ENCODE peak calls at places on chromosomes 12 and 14, in eight cellular contexts. D is CD8-positive, alpha-beta T cell; Q is caudate nucleus; V is GM13977; E is dermis blood vessel endothelial cell; X is Calu3; C is mucosa of gallbladder; W is stimulated activated CD4-positive, alpha-beta T cell treated with anti-CD3 and anti-CD28 coated beads, Interleukin-2, amount 100 ng/mL, for 48 hours. R is an unnamed sample.

GRCh38 chr14:85319998-85320397 is 209.9 kb upstream of the FLRT2 start:
- DNase-seq in D (no peak), Q (no peak), V (no peak), E (peak), X (no peak), C (no peak), W (no peak), R (no peak)

GRCh38 chr12:21666722-21667121 is 9.1 kb upstream of the LDHB start:
- DNase-seq in D (no peak), Q (no peak), V (no peak), E (no peak), X (peak), C (no peak), W (no peak), R (no peak)

GRCh38 chr12:131539381-131539780 is 171.5 kb upstream of the SFSWAP start:
- DNase-seq in D (no peak), Q (no peak), V (no peak), E (no peak), X (no peak), C (no peak), W (no peak), R (no peak)

GRCh38 chr12:95118138-95118787 is 44.8 kb upstream of the NR2C1 start:
- DNase-seq in D (no peak), Q (no peak), V (no peak), E (peak), X (peak), C (no peak), W (no peak), R (peak)

GRCh38 chr14:22569749-22570131 is 19.3 kb downstream of the DAD1 start:
- DNase-seq in D (no peak), Q (no peak), V (no peak), E (no peak), X (no peak), C (no peak), W (no peak), R (no peak)

GRCh38 chr12:5556946-5557673 is 125.2 kb downstream of the NTF3 start:
- DNase-seq in D (no peak), Q (no peak), V (no peak), E (no peak), X (no peak), C (no peak), W (no peak), R (no peak)

GRCh38 chr12:2443766-2444165 is 351.0 kb upstream of the FKBP4 start:
- DNase-seq in D (no peak), Q (no peak), V (no peak), E (no peak), X (no peak), C (no peak), W (no peak), R (no peak)

GRCh38 chr14:71320734-71321555 is 413.7 kb downstream of the PCNX1 start:
- DNase-seq in D (peak), Q (peak), V (peak), E (peak), X (peak), C (peak), W (peak), R (peak)

GRCh38 chr12:116135209-116135930 is 142.1 kb downstream of the MED13L start:
- DNase-seq in D (no peak), Q (no peak), V (no peak), E (peak), X (peak), C (no peak), W (no peak), R (peak)

GRCh38 chr12:4900327-4900726 is 9.4 kb upstream of the KCNA1 start:
- DNase-seq in D (no peak), Q (no peak), V (no peak), E (no peak), X (no peak), C (no peak), W (no peak), R (peak)

GRCh38 chr12:117005417-117006046 is 93.7 kb downstream of the TESC start:
- DNase-seq in D (no peak), Q (no peak), V (no peak), E (no peak), X (no peak), C (no peak), W (no peak), R (no peak)

GRCh38 chr14:103512701-103513611 is 9.7 kb downstream of the CKB start:
- DNase-seq in D (no peak), Q (peak), V (peak), E (no peak), X (no peak), C (peak), W (no peak), R (peak)

GRCh38 chr12:53078425-53079225 is 565 bp downstream of the SPRYD3 start:
- DNase-seq in D (peak), Q (peak), V (no peak), E (peak), X (no peak), C (no peak), W (no peak), R (peak)

GRCh38 chr14:104373855-104374717 is 205.5 kb upstream of the C14orf180 start:
- DNase-seq in D (no peak), Q (no peak), V (no peak), E (no peak), X (no peak), C (no peak), W (no peak), R (no peak)

GRCh38 chr14:66152269-66152668 is 333.9 kb upstream of the CCDC196 start:
- DNase-seq in D (no peak), Q (no peak), V (no peak), E (no peak), X (no peak), C (no peak), W (no peak), R (no peak)

GRCh38 chr14:23492618-23493272 is 23.2 kb downstream of the NGDN start:
- DNase-seq in D (no peak), Q (no peak), V (no peak), E (no peak), X (no peak), C (no peak), W (no peak), R (no peak)

GRCh38 chr14:36315159-36315853 is 5.1 kb downstream of the MBIP start:
- DNase-seq in D (no peak), Q (no peak), V (peak), E (no peak), X (no peak), C (no peak), W (no peak), R (no peak)

GRCh38 chr12:122183588-122183940 is 641 bp downstream of the LRRC43 start:
- DNase-seq in D (no peak), Q (no peak), V (no peak), E (no peak), X (no peak), C (no peak), W (no peak), R (no peak)

GRCh38 chr12:70815866-70816470 is 104.6 kb downstream of the PTPRR start:
- DNase-seq in D (no peak), Q (no peak), V (no peak), E (no peak), X (no peak), C (no peak), W (no peak), R (no peak)

GRCh38 chr12:121602766-121603165 is 21.9 kb upstream of the KDM2B start:
- DNase-seq in D (no peak), Q (no peak), V (no peak), E (no peak), X (no peak), C (no peak), W (no peak), R (no peak)

GRCh38 chr12:107393043-107393725 is 292.4 kb upstream of the PWP1 start:
- DNase-seq in D (peak), Q (no peak), V (no peak), E (peak), X (no peak), C (no peak), W (no peak), R (no peak)

GRCh38 chr12:106601548-106601947 is 18.7 kb downstream of the RFX4 start:
- DNase-seq in D (no peak), Q (no peak), V (no peak), E (no peak), X (no peak), C (no peak), W (no peak), R (no peak)

GRCh38 chr12:56990648-56991318 is 15.6 kb downstream of the ZBTB39 start:
- DNase-seq in D (no peak), Q (no peak), V (no peak), E (no peak), X (no peak), C (no peak), W (no peak), R (no peak)

GRCh38 chr14:103801459-103801858 is 45.9 kb downstream of the PPP1R13B start:
- DNase-seq in D (no peak), Q (no peak), V (no peak), E (peak), X (no peak), C (no peak), W (no peak), R (peak)

GRCh38 chr14:104460920-104461651 is 118.5 kb upstream of the C14orf180 start:
- DNase-seq in D (no peak), Q (no peak), V (no peak), E (no peak), X (no peak), C (peak), W (no peak), R (no peak)

GRCh38 chr14:65356327-65356836 is 56.1 kb upstream of the FUT8 start:
- DNase-seq in D (no peak), Q (no peak), V (no peak), E (peak), X (peak), C (no peak), W (no peak), R (peak)

GRCh38 chr14:103930051-103930604 is 1.9 kb downstream of the TDRD9 start:
- DNase-seq in D (no peak), Q (no peak), V (no peak), E (no peak), X (no peak), C (no peak), W (no peak), R (no peak)

GRCh38 chr14:23366163-23366921 is 1.4 kb upstream of the EFS start:
- DNase-seq in D (no peak), Q (peak), V (no peak), E (no peak), X (no peak), C (peak), W (no peak), R (peak)

GRCh38 chr12:122965356-122965755 is 907 bp downstream of the ABCB9 start:
- DNase-seq in D (no peak), Q (no peak), V (no peak), E (no peak), X (no peak), C (no peak), W (no peak), R (no peak)

GRCh38 chr12:65937181-65937641 is 112.9 kb downstream of the HMGA2 start:
- DNase-seq in D (no peak), Q (no peak), V (no peak), E (peak), X (no peak), C (no peak), W (no peak), R (no peak)

GRCh38 chr12:93273834-93274705 is 103.7 kb upstream of the NUDT4 start:
- DNase-seq in D (no peak), Q (no peak), V (no peak), E (no peak), X (no peak), C (no peak), W (no peak), R (no peak)

GRCh38 chr12:54870617-54871016 is 16.3 kb downstream of the MUCL1 start:
- DNase-seq in D (no peak), Q (no peak), V (no peak), E (no peak), X (no peak), C (no peak), W (no peak), R (no peak)

GRCh38 chr12:96883571-96883970 is 23.5 kb upstream of the NEDD1 start:
- DNase-seq in D (no peak), Q (no peak), V (no peak), E (no peak), X (no peak), C (no peak), W (no peak), R (no peak)